ENCODE peak calls at places on chromosomes 12 and 14, in ten cellular contexts. B is choroid plexus epithelial cell, N is OCI-LY7, Q is IMR-90, Y is BJ, J is GM12865, V is astrocyte of the spinal cord, D is fibroblast of lung, K is A549, P is fibroblast of pulmonary artery. T is an unnamed sample.

GRCh38 chr12:102195826-102196225 is 1.8 kb downstream of the PMCH start:
- DNase-seq in B (no peak), N (no peak), Q (no peak), Y (no peak), J (no peak), V (no peak), D (no peak), K (no peak), P (no peak), T (no peak)

GRCh38 chr12:118432812-118433540 is 56.6 kb downstream of the SUDS3 start:
- DNase-seq in B (no peak), N (no peak), Q (peak; percentile 50), Y (no peak), J (no peak), V (peak; percentile 0), D (no peak), K (no peak), P (no peak), T (no peak)

GRCh38 chr12:73465106-73465505 is 1072.5 kb upstream of the ATXN7L3B start:
- DNase-seq in B (no peak), N (no peak), Q (no peak), Y (no peak), J (no peak), V (no peak), D (no peak), K (no peak), P (no peak), T (no peak)

GRCh38 chr12:132740313-132740646 is 21.4 kb downstream of the ANKLE2 start:
- DNase-seq in B (no peak), N (no peak), Q (no peak), Y (no peak), J (no peak), V (no peak), D (no peak), K (no peak), P (no peak), T (no peak)

GRCh38 chr14:44372807-44373497 is 134.1 kb downstream of the FSCB start:
- DNase-seq in B (no peak), N (no peak), Q (no peak), Y (no peak), J (no peak), V (no peak), D (no peak), K (no peak), P (no peak), T (no peak)

GRCh38 chr12:48997719-48998496 is 1.3 kb downstream of the DDN start:
- DNase-seq in B (no peak), N (no peak), Q (no peak), Y (no peak), J (peak; percentile 84), V (no peak), D (no peak), K (peak; percentile 87), P (no peak), T (no peak)

GRCh38 chr12:120283318-120283717 is 8.4 kb downstream of the RNU4-2 start:
- DNase-seq in B (no peak), N (no peak), Q (no peak), Y (no peak), J (no peak), V (no peak), D (no peak), K (no peak), P (peak; percentile 29), T (no peak)

GRCh38 chr12:30905483-30906009 is 21.0 kb upstream of the TSPAN11 start:
- DNase-seq in B (peak; percentile 27), N (no peak), Q (no peak), Y (no peak), J (peak; percentile 35), V (peak; percentile 26), D (no peak), K (no peak), P (no peak), T (no peak)

DNA sequence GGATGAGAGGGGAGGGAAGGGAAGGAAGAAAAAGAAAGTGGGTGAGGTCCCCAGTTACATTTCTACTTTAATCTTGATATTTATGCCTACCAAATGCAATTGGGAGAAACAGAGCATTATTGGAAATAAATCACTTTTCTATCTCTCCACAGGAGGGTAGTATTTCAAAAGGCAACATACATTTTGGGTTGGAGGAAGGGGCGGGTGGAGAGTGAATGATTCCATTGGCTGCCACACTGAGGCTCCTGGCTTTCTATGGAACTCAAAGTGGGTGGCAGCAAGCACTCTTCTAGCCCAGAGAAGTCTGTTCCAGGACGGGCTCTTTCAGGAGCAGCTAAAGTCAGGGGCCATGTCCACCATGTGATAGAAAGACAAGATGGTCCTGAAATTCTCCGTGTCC is 441.3 kb downstream of the DAD1 start:
- DNase-seq in B (no peak), N (no peak), Q (no peak), Y (no peak), J (no peak), V (no peak), D (no peak), K (no peak), P (no peak), T (no peak)
- H3K4me3 ChIP-seq in B (no peak overlapping the region), N (no peak overlapping the region), Q (no peak overlapping the region), Y (no peak overlapping the region), J (no peak overlapping the region), V (no peak overlapping the region), D (no peak overlapping the region), K (no peak overlapping the region), P (no peak overlapping the region), T (no peak overlapping the region)

GRCh38 chr14:22124071-22124613 is 450.5 kb upstream of the OR4E1 start:
- DNase-seq in B (no peak), N (no peak), Q (no peak), Y (no peak), J (no peak), V (no peak), D (no peak), K (no peak), P (no peak), T (no peak)

GRCh38 chr14:22123188-22123560 is 449.6 kb upstream of the OR4E1 start:
- DNase-seq in B (no peak), N (no peak), Q (no peak), Y (no peak), J (no peak), V (no peak), D (no peak), K (no peak), P (no peak), T (no peak)

GRCh38 chr14:22118894-22119477 is 445.4 kb upstream of the OR4E1 start:
- DNase-seq in B (peak; percentile 26), N (no peak), Q (peak; percentile 80), Y (no peak), J (no peak), V (peak; percentile 6), D (no peak), K (no peak), P (no peak), T (no peak)

DNA sequence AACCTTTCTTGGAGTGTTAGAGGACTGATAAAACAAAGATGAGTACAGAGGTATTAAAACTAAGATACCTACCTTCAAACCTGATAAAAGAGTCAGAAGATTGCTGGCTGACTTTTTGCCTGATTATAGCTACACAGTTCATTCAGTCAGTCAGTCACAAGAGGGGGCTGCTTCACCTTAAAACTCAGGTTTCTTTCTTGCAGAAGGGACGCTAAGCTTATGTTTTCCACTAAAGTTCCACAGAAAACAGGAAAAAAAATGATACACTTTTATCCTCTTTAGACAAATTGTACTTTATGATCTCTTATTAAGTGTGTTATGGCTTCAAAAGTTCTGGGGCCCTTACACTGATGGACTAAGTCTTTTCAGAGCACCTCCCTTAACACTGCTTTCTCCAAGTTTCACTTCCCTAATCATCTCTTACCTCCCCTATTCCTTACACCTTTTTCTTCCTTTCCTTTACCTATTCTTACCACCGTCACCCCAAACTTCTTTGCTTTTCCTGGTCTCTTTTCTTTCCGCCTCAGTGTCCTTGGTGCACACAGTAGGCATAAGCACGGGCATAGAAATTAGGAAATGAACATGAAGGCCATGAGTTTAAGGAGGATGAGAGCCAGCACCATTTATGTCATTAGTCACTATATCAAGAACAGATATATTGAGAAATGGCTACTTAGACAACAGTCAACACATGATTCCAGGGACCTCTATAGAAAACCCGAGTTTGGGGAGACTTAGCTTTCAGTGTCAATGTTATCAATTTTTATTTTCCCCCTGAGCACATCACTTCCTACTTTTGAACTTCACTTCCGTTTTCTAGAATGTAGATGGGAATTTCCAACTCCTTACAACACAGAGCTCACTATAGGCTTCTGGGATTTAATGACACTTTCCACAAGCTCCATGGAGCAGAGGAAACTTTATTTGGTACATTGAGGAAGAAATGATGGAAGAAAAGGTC is 448.9 kb upstream of the OR4E1 start:
- DNase-seq in B (peak; percentile 30), N (peak; percentile 11), Q (peak; percentile 5), Y (no peak), J (no peak), V (no peak), D (no peak), K (no peak), P (no peak), T (no peak)
- TF ChIP-seq CTCF in B (peak; percentile 40), N (peak; percentile 67), Q (peak; percentile 13), Y (no peak), J (no peak), V (peak; percentile 39), D (peak; percentile 6), K (no peak), P (no peak), T (no peak)

GRCh38 chr12:124567673-124568373 is 411 bp upstream of the NCOR2 start:
- DNase-seq in B (peak; percentile 98), N (peak; percentile 81), Q (peak; percentile 94), Y (peak; percentile 67), J (peak; percentile 91), V (peak; percentile 98), D (peak; percentile 97), K (peak; percentile 84), P (peak; percentile 98), T (peak; percentile 91)

GRCh38 chr12:124568431-124569374 is 1.3 kb upstream of the NCOR2 start:
- DNase-seq in B (peak; percentile 98), N (peak; percentile 35), Q (peak; percentile 94), Y (peak; percentile 76), J (peak; percentile 78), V (peak; percentile 98), D (peak; percentile 95), K (no peak), P (peak; percentile 94), T (peak; percentile 97)

GRCh38 chr12:124570810-124571209 is 3.4 kb upstream of the NCOR2 start:
- DNase-seq in B (no peak), N (no peak), Q (no peak), Y (no peak), J (no peak), V (no peak), D (no peak), K (no peak), P (no peak), T (no peak)

GRCh38 chr12:124571556-124571955 is 4.1 kb upstream of the NCOR2 start:
- DNase-seq in B (no peak), N (no peak), Q (no peak), Y (no peak), J (no peak), V (no peak), D (no peak), K (no peak), P (no peak), T (no peak)

GRCh38 chr12:124569375-124570148 is 2.1 kb upstream of the NCOR2 start:
- DNase-seq in B (peak; percentile 30), N (no peak), Q (no peak), Y (no peak), J (no peak), V (peak; percentile 29), D (no peak), K (no peak), P (no peak), T (no peak)
- H3K4me3 ChIP-seq in B (no peak overlapping the region), N (no peak overlapping the region), Q (no peak overlapping the region), Y (no peak overlapping the region), J (no peak overlapping the region), V (no peak overlapping the region), D (no peak overlapping the region), K (no peak overlapping the region), P (no peak overlapping the region), T (no peak overlapping the region)

DNA sequence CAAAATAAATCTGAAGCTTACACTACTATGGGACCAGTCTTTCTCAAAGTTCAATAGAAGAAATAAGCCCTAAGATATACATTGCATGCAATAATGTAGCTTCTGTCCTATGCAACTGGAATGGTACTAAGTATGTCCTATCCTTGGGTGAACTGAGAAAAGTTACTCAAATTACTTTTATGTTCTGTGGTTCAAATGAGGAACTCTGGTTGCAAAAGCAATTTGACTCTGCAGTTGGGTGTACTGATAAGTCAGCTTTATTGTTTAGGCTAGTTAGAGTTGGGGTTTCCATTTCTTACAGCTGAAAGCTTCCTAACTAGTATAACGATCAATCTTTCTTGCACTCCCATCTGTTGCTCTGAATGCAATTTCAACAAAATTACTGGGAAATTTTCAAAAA is 29.2 kb downstream of the GPR135 start:
- DNase-seq in B (no peak), N (no peak), Q (no peak), Y (no peak), J (no peak), V (no peak), D (no peak), K (no peak), P (no peak), T (no peak)
- TF ChIP-seq CTCF in B (no peak), N (no peak), Q (no peak), Y (no peak), J (no peak), V (no peak), D (no peak), K (no peak), P (no peak), T (no peak)

T was measured in fibroblast of mammary gland.